ENCODE peak calls at places on chromosomes 7 and 10, in seven cellular contexts. One of them, this sample, is unnamed.

GRCh38 chr7:14020339-14020900 is 31.0 kb upstream of the ETV1 start:
- DNase-seq in NCI-H2081: no peak
- DNase-seq in breast epithelium: no peak
- DNase-seq in lower lobe of right lung: no peak
- DNase-seq in cardiac muscle cell: no peak
- DNase-seq in posterior cingulate gyrus: no peak
- DNase-seq in GM20000: no peak
- DNase-seq in this sample: no peak

GRCh38 chr10:102211615-102212299 is 14.3 kb upstream of the ELOVL3 start:
- DNase-seq in NCI-H2081: no peak
- DNase-seq in breast epithelium: no peak
- DNase-seq in lower lobe of right lung: no peak
- DNase-seq in cardiac muscle cell: no peak
- DNase-seq in posterior cingulate gyrus: no peak
- DNase-seq in GM20000: no peak
- DNase-seq in this sample: no peak

GRCh38 chr7:12708314-12708713 is 20.9 kb downstream of the ARL4A start:
- DNase-seq in NCI-H2081: no peak
- DNase-seq in breast epithelium: no peak
- DNase-seq in lower lobe of right lung: no peak
- DNase-seq in cardiac muscle cell: no peak
- DNase-seq in posterior cingulate gyrus: no peak
- DNase-seq in GM20000: no peak
- DNase-seq in this sample: no peak

GRCh38 chr7:35878356-35878755 is 77.5 kb downstream of the SEPTIN7 start:
- DNase-seq in NCI-H2081: no peak
- DNase-seq in breast epithelium: no peak
- DNase-seq in lower lobe of right lung: no peak
- DNase-seq in cardiac muscle cell: no peak
- DNase-seq in posterior cingulate gyrus: no peak
- DNase-seq in GM20000: no peak
- DNase-seq in this sample: no peak

GRCh38 chr10:80359644-80360043 is 3.1 kb downstream of the DYDC2 start:
- DNase-seq in NCI-H2081: no peak
- DNase-seq in breast epithelium: no peak
- DNase-seq in lower lobe of right lung: no peak
- DNase-seq in cardiac muscle cell: no peak
- DNase-seq in posterior cingulate gyrus: no peak
- DNase-seq in GM20000: no peak
- DNase-seq in this sample: no peak

GRCh38 chr10:15461353-15462108 is 90.4 kb upstream of the FAM171A1 start:
- DNase-seq in NCI-H2081: no peak
- DNase-seq in breast epithelium: no peak
- DNase-seq in lower lobe of right lung: no peak
- DNase-seq in cardiac muscle cell: peak
- DNase-seq in posterior cingulate gyrus: no peak
- DNase-seq in GM20000: peak
- DNase-seq in this sample: no peak

GRCh38 chr10:97991875-97992274 is 38.5 kb downstream of the CRTAC1 start:
- DNase-seq in NCI-H2081: no peak
- DNase-seq in breast epithelium: no peak
- DNase-seq in lower lobe of right lung: no peak
- DNase-seq in cardiac muscle cell: peak
- DNase-seq in posterior cingulate gyrus: no peak
- DNase-seq in GM20000: no peak
- DNase-seq in this sample: peak

GRCh38 chr10:92291921-92292860 is 1.2 kb downstream of the MARCHF5 start:
- DNase-seq in NCI-H2081: peak
- DNase-seq in breast epithelium: no peak
- DNase-seq in lower lobe of right lung: peak
- DNase-seq in cardiac muscle cell: peak
- DNase-seq in posterior cingulate gyrus: peak
- DNase-seq in GM20000: peak
- DNase-seq in this sample: peak

GRCh38 chr7:140506788-140507464 is 27.6 kb upstream of the MKRN1 start:
- DNase-seq in NCI-H2081: peak
- DNase-seq in breast epithelium: no peak
- DNase-seq in lower lobe of right lung: no peak
- DNase-seq in cardiac muscle cell: peak
- DNase-seq in posterior cingulate gyrus: no peak
- DNase-seq in GM20000: no peak
- DNase-seq in this sample: peak

GRCh38 chr7:91565499-91566331 is 301.5 kb downstream of the FZD1 start:
- DNase-seq in NCI-H2081: peak
- DNase-seq in breast epithelium: peak
- DNase-seq in lower lobe of right lung: no peak
- DNase-seq in cardiac muscle cell: no peak
- DNase-seq in posterior cingulate gyrus: peak
- DNase-seq in GM20000: no peak
- DNase-seq in this sample: no peak

GRCh38 chr10:45241865-45242518 is 73.4 kb downstream of the OR13A1 start:
- DNase-seq in NCI-H2081: no peak
- DNase-seq in breast epithelium: no peak
- DNase-seq in lower lobe of right lung: no peak
- DNase-seq in cardiac muscle cell: peak
- DNase-seq in posterior cingulate gyrus: no peak
- DNase-seq in GM20000: no peak
- DNase-seq in this sample: no peak

GRCh38 chr7:124088590-124088989 is 55.7 kb upstream of the TMEM229A start:
- DNase-seq in NCI-H2081: no peak
- DNase-seq in breast epithelium: no peak
- DNase-seq in lower lobe of right lung: no peak
- DNase-seq in cardiac muscle cell: peak
- DNase-seq in posterior cingulate gyrus: no peak
- DNase-seq in GM20000: no peak
- DNase-seq in this sample: no peak

GRCh38 chr7:155576416-155576815 is 30.1 kb upstream of the CNPY1 start:
- DNase-seq in NCI-H2081: no peak
- DNase-seq in breast epithelium: no peak
- DNase-seq in lower lobe of right lung: peak
- DNase-seq in cardiac muscle cell: no peak
- DNase-seq in posterior cingulate gyrus: no peak
- DNase-seq in GM20000: no peak
- DNase-seq in this sample: no peak

GRCh38 chr10:117542706-117543244 is at the start of gene EMX2:
- DNase-seq in NCI-H2081: no peak
- DNase-seq in breast epithelium: no peak
- DNase-seq in lower lobe of right lung: no peak
- DNase-seq in cardiac muscle cell: no peak
- DNase-seq in posterior cingulate gyrus: no peak
- DNase-seq in GM20000: no peak
- DNase-seq in this sample: no peak

GRCh38 chr7:127704211-127704610 is 52.2 kb downstream of the SND1 start:
- DNase-seq in NCI-H2081: no peak
- DNase-seq in breast epithelium: no peak
- DNase-seq in lower lobe of right lung: no peak
- DNase-seq in cardiac muscle cell: no peak
- DNase-seq in posterior cingulate gyrus: no peak
- DNase-seq in GM20000: no peak
- DNase-seq in this sample: no peak

GRCh38 chr7:112938895-112939588 is 147.6 kb downstream of the GPR85 start:
- DNase-seq in NCI-H2081: no peak
- DNase-seq in breast epithelium: peak
- DNase-seq in lower lobe of right lung: peak
- DNase-seq in cardiac muscle cell: peak
- DNase-seq in posterior cingulate gyrus: no peak
- DNase-seq in GM20000: peak
- DNase-seq in this sample: peak

GRCh38 chr7:24442170-24442777 is 131.0 kb upstream of the PALS2 start:
- DNase-seq in NCI-H2081: no peak
- DNase-seq in breast epithelium: no peak
- DNase-seq in lower lobe of right lung: no peak
- DNase-seq in cardiac muscle cell: no peak
- DNase-seq in posterior cingulate gyrus: no peak
- DNase-seq in GM20000: no peak
- DNase-seq in this sample: no peak

GRCh38 chr7:103031781-103032180 is 42.8 kb downstream of the FBXL13 start:
- DNase-seq in NCI-H2081: no peak
- DNase-seq in breast epithelium: no peak
- DNase-seq in lower lobe of right lung: no peak
- DNase-seq in cardiac muscle cell: no peak
- DNase-seq in posterior cingulate gyrus: no peak
- DNase-seq in GM20000: no peak
- DNase-seq in this sample: no peak

GRCh38 chr10:116044722-116045374 is 228.2 kb downstream of the GFRA1 start:
- DNase-seq in NCI-H2081: no peak
- DNase-seq in breast epithelium: no peak
- DNase-seq in lower lobe of right lung: no peak
- DNase-seq in cardiac muscle cell: peak
- DNase-seq in posterior cingulate gyrus: no peak
- DNase-seq in GM20000: no peak
- DNase-seq in this sample: no peak